ENCODE peak calls at places on chromosomes 4 and X, in five cellular contexts. O is suprapubic skin, U is PC-3, L is right lobe of liver, Z is HepG2. T is an unnamed sample.

GRCh38 chr4:163164591-163164990 is 2.1 kb downstream of the NAF1 start:
- DNase-seq in L (no peak), Z (no peak), O (no peak), U (no peak), T (no peak)

GRCh38 chr4:86498560-86499166 is 95.5 kb upstream of the PTPN13 start:
- DNase-seq in U (peak; percentile 71), O (no peak), L (no peak), Z (peak; percentile 7), T (no peak)

GRCh38 chr4:55733874-55734437 is 85.6 kb upstream of the EXOC1L start:
- DNase-seq in Z (peak; percentile 8), L (no peak), U (peak; percentile 99), O (peak; percentile 82), T (no peak)

GRCh38 chrX:46244451-46244850 is 300.8 kb downstream of the ZNF674 start:
- DNase-seq in O (no peak), U (no peak), Z (no peak), L (no peak), T (no peak)

GRCh38 chr4:164847016-164847415 is 30.0 kb upstream of the APELA start:
- DNase-seq in O (no peak), U (no peak), Z (no peak), L (no peak), T (no peak)

GRCh38 chr4:2273221-2273620 is 11.3 kb upstream of the MXD4 start:
- DNase-seq in L (peak; percentile 48), O (no peak), U (no peak), Z (no peak), T (no peak)

GRCh38 chr4:129929052-129929451 is 833.1 kb downstream of the C4orf33 start:
- DNase-seq in Z (no peak), O (no peak), U (peak; percentile 7), L (no peak), T (no peak)

GRCh38 chrX:107146670-107147069 is 28.0 kb upstream of the RBM41 start:
- DNase-seq in Z (no peak), O (no peak), U (peak; percentile 4), L (no peak), T (no peak)

GRCh38 chr4:145280541-145280940 is 100.2 kb upstream of the OTUD4 start:
- DNase-seq in Z (no peak), L (no peak), U (no peak), O (no peak), T (no peak)

GRCh38 chr4:794911-795725 is 30.8 kb downstream of the CPLX1 start:
- DNase-seq in Z (no peak), U (no peak), O (no peak), L (peak; percentile 54), T (no peak)

GRCh38 chr4:145736241-145736831 is 56.4 kb downstream of the C4orf51 start:
- DNase-seq in L (peak; percentile 82), Z (no peak), U (peak; percentile 47), O (no peak), T (no peak)

GRCh38 chrX:103356023-103356798 is at the start of gene TCEAL9:
- DNase-seq in U (peak; percentile 48), O (no peak), Z (peak; percentile 51), L (peak; percentile 57), T (no peak)

DNA sequence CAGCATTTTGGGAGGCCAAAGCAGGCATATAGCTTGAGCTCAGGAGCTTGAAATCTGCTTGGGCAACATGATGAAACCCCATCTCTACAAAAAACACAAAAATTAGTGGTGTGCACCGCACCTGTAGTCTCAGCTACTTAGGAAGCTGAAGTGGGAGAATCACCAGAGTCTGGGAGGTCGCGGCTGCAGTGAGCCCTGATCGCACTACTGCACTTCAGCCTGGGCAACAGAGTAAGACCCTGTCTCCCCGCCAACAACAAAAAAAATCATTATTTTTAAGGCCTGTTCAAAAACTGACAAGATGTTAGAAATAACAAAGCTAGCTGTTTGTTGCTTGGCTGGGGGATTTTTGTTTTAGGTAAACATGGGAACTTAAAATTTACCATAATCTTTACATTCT is 5.1 kb downstream of the YTHDC1 start:
- DNase-seq in Z (no peak), O (no peak), L (no peak), U (no peak), T (no peak)
- H3K4me1 ChIP-seq in Z (peaks cover 42% of the 10 kb centered on the region), O (peaks cover 84% of the 10 kb centered on the region), L (peaks cover 72% of the 10 kb centered on the region), U (peaks cover 32% of the 10 kb centered on the region), T (peaks cover 66% of the 10 kb centered on the region)

GRCh38 chr4:7806080-7806630 is 133.5 kb downstream of the AFAP1 start:
- DNase-seq in Z (peak; percentile 61), U (no peak), L (no peak), O (peak; percentile 81), T (no peak)

GRCh38 chr4:7807351-7807921 is 132.2 kb downstream of the AFAP1 start:
- DNase-seq in L (no peak), O (peak; percentile 64), U (no peak), Z (no peak), T (no peak)

GRCh38 chr4:7805533-7806079 is 134.1 kb downstream of the AFAP1 start:
- DNase-seq in U (peak; percentile 92), Z (peak; percentile 96), O (peak; percentile 77), L (peak; percentile 74), T (no peak)

GRCh38 chr4:7808181-7808580 is 131.5 kb downstream of the AFAP1 start:
- DNase-seq in U (no peak), Z (no peak), O (peak; percentile 58), L (no peak), T (no peak)

DNA sequence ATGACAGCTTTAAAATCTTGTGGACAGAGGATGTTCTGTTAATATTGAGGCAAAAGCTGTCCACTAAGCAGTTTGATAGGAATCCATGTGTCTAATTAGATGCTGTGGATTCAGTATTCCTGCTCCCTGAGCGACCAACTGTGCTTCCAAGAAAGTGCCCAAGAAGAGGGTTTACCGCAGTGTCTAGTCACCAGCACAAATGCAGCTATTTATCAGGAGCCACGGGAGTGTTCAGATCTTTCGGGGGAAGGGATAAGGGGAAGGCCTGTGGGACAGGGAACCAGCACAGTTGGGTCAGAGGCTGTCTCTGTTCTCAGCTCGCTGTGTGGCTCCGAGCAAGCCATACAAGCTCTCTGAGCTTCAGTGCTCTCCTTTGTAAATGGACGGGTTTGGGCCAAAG is 132.9 kb downstream of the AFAP1 start:
- DNase-seq in U (no peak), L (no peak), Z (no peak), O (peak; percentile 11), T (no peak)
- H3K4me1 ChIP-seq in U (peaks cover 32% of the 10 kb centered on the region), L (peaks cover 7% of the 10 kb centered on the region), Z (peaks cover 59% of the 10 kb centered on the region), O (peaks cover 24% of the 10 kb centered on the region), T (no peaks in the 10 kb centered on the region)

DNA sequence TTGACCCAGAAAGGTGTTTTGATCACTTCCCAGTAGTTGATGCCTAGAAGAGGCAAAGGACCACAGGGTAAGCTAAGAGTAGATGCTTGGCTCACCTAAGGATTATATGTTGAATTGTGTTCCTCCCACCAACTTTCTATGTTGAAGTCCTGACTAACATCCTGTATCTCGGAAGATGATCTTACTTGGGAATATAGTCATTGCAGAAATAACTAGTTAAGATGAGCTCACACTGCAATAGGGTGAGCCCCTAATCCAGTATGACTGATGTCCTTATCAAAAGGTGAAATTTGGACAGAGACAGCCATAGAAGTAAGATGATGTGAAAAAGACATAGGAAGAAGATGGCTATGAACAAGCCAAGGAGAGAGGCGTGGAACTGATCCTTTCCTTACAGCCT is 3.3 kb upstream of the HMGB2 start:
- DNase-seq in L (no peak), U (peak; percentile 21), Z (no peak), O (no peak), T (no peak)
- H3K4me1 ChIP-seq in L (no peaks in the 10 kb centered on the region), U (peaks cover 21% of the 10 kb centered on the region), Z (peaks cover 14% of the 10 kb centered on the region), O (peaks cover 14% of the 10 kb centered on the region), T (peaks cover 7% of the 10 kb centered on the region)

DNA sequence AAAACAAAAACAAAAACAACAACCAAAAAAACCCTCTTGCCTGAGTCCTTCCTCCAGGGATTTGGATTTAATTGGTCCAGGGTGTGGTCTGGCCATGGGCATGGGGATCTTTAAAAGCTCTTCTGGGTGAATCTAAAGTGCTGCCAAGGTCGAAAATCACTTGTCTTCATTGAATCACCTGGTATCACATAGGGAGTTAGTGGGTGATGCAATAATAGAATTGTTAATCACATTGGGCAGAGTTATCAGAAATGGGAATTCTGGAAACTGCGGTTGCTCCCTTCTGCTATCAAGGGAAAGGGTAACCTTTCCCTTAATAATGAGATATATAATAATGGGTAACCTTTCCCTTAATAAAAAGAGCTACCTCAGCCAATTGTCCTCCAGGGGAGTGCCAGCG is 267.9 kb upstream of the KLF3 start:
- DNase-seq in U (no peak), Z (no peak), O (no peak), L (no peak), T (no peak)
- H3K4me1 ChIP-seq in U (no peaks in the 10 kb centered on the region), Z (peaks cover 6% of the 10 kb centered on the region), O (no peaks in the 10 kb centered on the region), L (peaks cover 8% of the 10 kb centered on the region), T (no peaks in the 10 kb centered on the region)

GRCh38 chrX:129695535-129695934 is 40.8 kb upstream of the APLN start:
- DNase-seq in L (no peak), Z (no peak), U (no peak), O (no peak), T (no peak)

GRCh38 chrX:129690435-129690834 is 35.7 kb upstream of the APLN start:
- DNase-seq in U (no peak), Z (no peak), L (no peak), O (no peak), T (no peak)

GRCh38 chrX:129694805-129695204 is 40.0 kb upstream of the APLN start:
- DNase-seq in U (no peak), L (no peak), Z (no peak), O (no peak), T (no peak)

GRCh38 chrX:129695937-129696336 is 41.2 kb upstream of the APLN start:
- DNase-seq in Z (no peak), O (no peak), U (no peak), L (no peak), T (no peak)

DNA sequence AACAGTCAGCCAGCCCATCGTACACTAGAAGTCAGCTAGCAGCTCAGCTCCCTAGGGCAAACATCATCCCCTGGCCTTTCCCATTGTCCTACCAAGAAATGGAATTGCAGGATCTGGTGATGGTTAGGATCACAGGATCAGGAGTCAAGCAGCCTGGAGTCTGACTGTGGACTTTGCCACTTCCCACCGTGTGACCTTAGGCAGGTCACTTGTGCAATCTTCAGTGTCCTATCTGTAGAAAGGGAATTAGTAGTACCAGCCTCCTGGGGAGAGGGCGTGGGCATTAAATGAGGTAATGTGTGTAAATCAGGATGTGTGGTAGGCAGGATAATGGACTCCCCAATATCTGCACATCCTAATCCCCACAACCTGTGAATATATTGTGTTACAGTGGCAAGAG is 38.6 kb upstream of the APLN start:
- DNase-seq in L (no peak), U (no peak), O (no peak), Z (peak; percentile 50), T (no peak)
- H3K4me1 ChIP-seq in L (peaks cover 9% of the 10 kb centered on the region), U (peaks cover 13% of the 10 kb centered on the region), O (no peaks in the 10 kb centered on the region), Z (peaks cover 35% of the 10 kb centered on the region), T (no peaks in the 10 kb centered on the region)

DNA sequence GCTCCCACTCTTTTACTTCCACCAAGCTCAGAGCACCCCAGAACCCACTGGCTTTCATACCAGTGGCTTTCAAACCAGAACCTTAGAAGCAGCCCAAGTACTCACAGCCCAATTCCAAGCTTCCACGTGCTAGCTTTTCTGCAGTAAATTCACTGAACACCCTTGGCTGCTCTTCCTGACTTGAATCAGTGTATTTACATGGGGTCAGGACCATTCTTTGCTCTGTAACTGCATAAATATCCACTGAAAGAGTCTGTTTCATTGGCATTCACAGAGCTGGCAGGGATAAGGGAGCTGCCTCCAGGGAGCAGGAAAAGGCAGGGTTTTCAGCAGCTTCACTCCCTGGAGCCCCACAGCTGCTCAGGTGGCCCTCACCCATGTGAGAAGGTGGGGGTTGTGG is 43.9 kb downstream of the RAI2 start:
- DNase-seq in U (no peak), O (no peak), Z (no peak), L (no peak), T (no peak)
- H3K4me1 ChIP-seq in U (peaks cover 12% of the 10 kb centered on the region), O (peaks cover 3% of the 10 kb centered on the region), Z (no peaks in the 10 kb centered on the region), L (no peaks in the 10 kb centered on the region), T (no peaks in the 10 kb centered on the region)

T was measured in naive thymus-derived CD4-positive, alpha-beta T cell.